ENCODE peak calls at places on chromosomes 3 and 15, in four cellular contexts. H is HCT116, C is K562, T is HepG2. A is an unnamed sample.

GRCh38 chr15:36469567-36469966 is 109.9 kb upstream of the CDIN1 start:
- DNase-seq in T (no peak), C (no peak), H (no peak), A (no peak)

GRCh38 chr3:190281308-190282051 is 40.8 kb downstream of the CLDN1 start:
- DNase-seq in T (peak), C (no peak), H (no peak), A (no peak)

GRCh38 chr3:127786358-127787070 is 35.8 kb downstream of the MGLL start:
- DNase-seq in T (no peak), C (no peak), H (no peak), A (no peak)

GRCh38 chr15:41494190-41494921 is 682 bp downstream of the ITPKA start:
- DNase-seq in T (peak), C (peak), H (no peak), A (no peak)

GRCh38 chr3:16769525-16769924 is 115.2 kb upstream of the PLCL2 start:
- DNase-seq in H (no peak), T (no peak), C (no peak), A (no peak)

GRCh38 chr3:88149146-88149515 is 628 bp upstream of the C3orf38 start:
- DNase-seq in T (no peak), H (peak), C (no peak), A (peak)

GRCh38 chr3:106840319-106840718 is 536.9 kb upstream of the CCDC54 start:
- DNase-seq in T (no peak), C (no peak), H (no peak), A (no peak)

GRCh38 chr3:127779747-127780146 is 42.6 kb downstream of the MGLL start:
- DNase-seq in T (no peak), C (no peak), H (no peak), A (no peak)

GRCh38 chr3:16509721-16510619 is 3.5 kb downstream of the RFTN1 start:
- DNase-seq in T (no peak), H (no peak), C (no peak), A (no peak)

GRCh38 chr15:50109086-50109987 is 9.7 kb downstream of the ATP8B4 start:
- DNase-seq in C (no peak), T (no peak), H (no peak), A (no peak)

GRCh38 chr3:171123913-171124312 is 97.4 kb upstream of the SLC2A2 start:
- DNase-seq in C (no peak), T (no peak), H (no peak), A (no peak)

GRCh38 chr3:6018456-6018855 is 830.9 kb downstream of the EDEM1 start:
- DNase-seq in C (no peak), H (no peak), T (no peak), A (no peak)

GRCh38 chr3:171971919-171972526 is 67.4 kb upstream of the FNDC3B start:
- DNase-seq in T (no peak), C (no peak), H (no peak), A (no peak)

GRCh38 chr15:70387086-70387485 is 289.4 kb upstream of the TLE3 start:
- DNase-seq in H (no peak), C (no peak), T (no peak), A (no peak)

GRCh38 chr3:140247775-140248174 is 312.8 kb downstream of the CLSTN2 start:
- DNase-seq in C (no peak), H (no peak), T (no peak), A (no peak)

GRCh38 chr15:29134239-29134638 is 135.4 kb downstream of the NSMCE3 start:
- DNase-seq in H (no peak), C (no peak), T (no peak), A (no peak)

GRCh38 chr3:184540777-184541681 is 20.6 kb upstream of the EPHB3 start:
- DNase-seq in C (peak), T (peak), H (peak), A (no peak)

GRCh38 chr15:24054547-24055245 is 367.6 kb upstream of the NDN start:
- DNase-seq in T (no peak), H (no peak), C (no peak), A (no peak)

GRCh38 chr3:197503652-197504051 is 52.1 kb downstream of the BDH1 start:
- DNase-seq in T (no peak), H (no peak), C (no peak), A (no peak)

GRCh38 chr15:98144388-98144787 is 183.9 kb downstream of the ARRDC4 start:
- DNase-seq in C (no peak), T (no peak), H (no peak), A (no peak)

GRCh38 chr15:71880276-71880675 is 69.9 kb downstream of the NR2E3 start:
- DNase-seq in T (no peak), C (no peak), H (no peak), A (no peak)

GRCh38 chr15:70576683-70577082 is 186.7 kb downstream of the UACA start:
- DNase-seq in C (no peak), H (no peak), T (no peak), A (no peak)

GRCh38 chr15:47294765-47295259 is 422.5 kb upstream of the SEMA6D start:
- DNase-seq in H (no peak), C (no peak), T (no peak), A (no peak)

GRCh38 chr3:42795621-42796181 is 8.6 kb downstream of the HIGD1A start:
- DNase-seq in H (no peak), C (no peak), T (no peak), A (no peak)

GRCh38 chr3:62795978-62796635 is 79.1 kb downstream of the CADPS start:
- DNase-seq in T (no peak), H (no peak), C (no peak), A (no peak)

GRCh38 chr3:113629941-113630340 is 66.5 kb downstream of the USF3 start:
- DNase-seq in C (no peak), T (no peak), H (no peak), A (no peak)

GRCh38 chr15:70486451-70487379 is 276.6 kb downstream of the UACA start:
- DNase-seq in H (no peak), T (no peak), C (no peak), A (no peak)

GRCh38 chr3:64945171-64945684 is 257.4 kb upstream of the ADAMTS9 start:
- DNase-seq in C (peak), T (no peak), H (no peak), A (no peak)

GRCh38 chr3:134338201-134338512 is 36.1 kb downstream of the AMOTL2 start:
- DNase-seq in T (no peak), H (no peak), C (no peak), A (no peak)
- TF ChIP-seq TCF7L2 in T (no peak), H (no peak), C (no peak), A (no peak)

DNA sequence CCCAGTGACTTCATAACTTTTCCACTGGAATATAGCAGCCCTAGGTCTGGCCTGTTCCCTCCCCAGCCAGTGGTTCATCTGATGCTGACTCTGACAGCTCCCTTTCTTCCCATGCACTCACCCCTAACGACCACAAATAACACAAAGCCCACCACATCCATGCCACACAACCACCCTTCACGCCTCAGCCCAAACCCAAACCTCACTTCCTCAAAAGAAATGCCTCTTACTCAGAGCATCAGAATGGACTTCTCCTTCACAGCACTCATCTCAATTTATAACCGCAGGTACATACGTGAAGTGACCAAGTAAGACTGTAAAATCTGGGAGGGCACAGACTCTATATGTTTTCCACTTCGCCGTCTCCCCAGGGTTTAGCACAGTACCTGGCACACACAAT is 1.1 kb downstream of the RBSN start:
- DNase-seq in C (peak), H (no peak), T (no peak), A (no peak)
- TF ChIP-seq TCF7L2 in C (no peak), H (no peak), T (no peak), A (no peak)

GRCh38 chr3:196159952-196160804 is 51.0 kb downstream of the ZDHHC19 start:
- DNase-seq in C (peak), T (no peak), H (no peak), A (no peak)
- TF ChIP-seq TCF7L2 in C (no peak), T (no peak), H (no peak), A (no peak)

DNA sequence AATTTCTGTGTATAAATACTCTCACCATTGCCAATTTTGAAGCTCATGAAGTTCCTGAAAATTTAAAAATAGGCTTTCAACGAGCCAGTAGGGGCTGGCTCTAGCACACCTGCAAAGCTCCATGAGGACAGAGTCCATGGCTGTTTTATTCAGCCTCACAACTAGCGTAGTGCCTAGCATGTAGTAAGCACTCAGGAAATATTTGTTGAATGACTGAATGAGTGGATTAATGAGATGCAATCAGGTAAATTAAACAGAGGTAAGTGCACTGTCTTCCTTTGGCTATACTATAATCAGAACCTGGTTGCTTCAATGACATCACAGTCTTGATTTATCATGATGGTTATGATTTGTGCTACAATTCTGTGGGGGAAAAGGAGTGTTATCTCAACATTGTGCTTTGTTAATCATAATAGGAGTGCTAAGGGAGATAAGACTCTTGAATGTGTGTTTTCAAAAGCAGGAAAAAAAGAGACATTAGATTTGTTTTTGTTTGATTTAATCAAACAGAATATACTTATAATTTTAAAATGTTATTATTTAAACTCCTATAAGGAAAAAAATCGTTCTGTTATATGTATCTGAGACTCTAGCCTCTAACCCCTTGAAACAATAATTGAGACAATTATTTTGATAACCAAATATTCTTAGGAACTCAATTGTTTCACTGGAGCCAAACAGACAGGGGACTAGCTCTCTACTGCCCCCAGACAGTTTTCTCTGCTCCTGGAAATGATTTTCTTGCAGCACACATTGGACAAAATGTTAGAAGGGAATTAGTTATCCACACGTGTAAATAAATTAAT is 171.7 kb upstream of the ATP11B start:
- DNase-seq in H (no peak), C (no peak), T (no peak), A (no peak)
- TF ChIP-seq TCF7L2 in H (no peak), C (no peak), T (no peak), A (no peak)

DNA sequence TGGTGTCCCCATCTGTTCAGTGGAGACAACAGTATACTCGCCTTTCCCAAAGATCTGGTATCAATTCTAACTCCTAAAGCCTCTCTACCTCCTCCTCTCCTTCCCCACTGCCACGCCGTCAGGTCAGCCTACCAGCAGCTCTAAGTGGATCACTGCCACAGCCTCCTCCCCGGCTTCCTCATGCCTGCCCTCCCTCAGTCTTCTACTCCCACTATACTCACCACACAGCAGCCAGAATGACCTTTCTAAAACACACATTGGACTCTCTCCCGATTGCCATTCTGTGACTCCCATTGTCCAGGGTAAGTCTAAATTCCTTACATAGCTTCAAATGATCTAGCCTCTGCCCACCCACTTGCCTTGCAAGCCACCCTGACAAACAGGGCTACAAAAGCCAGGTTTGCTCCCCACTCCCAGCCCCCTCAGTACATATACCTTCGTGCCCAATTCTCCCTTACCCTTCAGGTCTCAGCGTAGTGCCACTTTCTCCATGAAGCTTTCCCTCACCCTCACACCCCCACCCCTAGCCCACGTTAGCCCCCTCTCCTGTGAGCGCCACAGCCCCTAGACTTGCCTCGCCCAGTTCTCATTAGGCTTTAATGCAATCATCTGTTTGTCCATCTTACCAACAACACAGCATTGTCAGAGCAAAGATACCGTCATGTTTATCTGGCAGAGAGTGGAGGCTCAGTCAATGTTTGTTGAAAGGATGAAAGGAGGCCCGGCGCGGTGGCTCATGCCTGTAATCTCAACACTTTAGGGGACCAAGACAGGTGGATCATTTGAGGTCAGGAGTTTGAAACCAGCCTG is 9.5 kb upstream of the SEMA7A start:
- DNase-seq in T (peak), H (no peak), C (no peak), A (no peak)
- TF ChIP-seq TCF7L2 in T (peak), H (no peak), C (no peak), A (no peak)

DNA sequence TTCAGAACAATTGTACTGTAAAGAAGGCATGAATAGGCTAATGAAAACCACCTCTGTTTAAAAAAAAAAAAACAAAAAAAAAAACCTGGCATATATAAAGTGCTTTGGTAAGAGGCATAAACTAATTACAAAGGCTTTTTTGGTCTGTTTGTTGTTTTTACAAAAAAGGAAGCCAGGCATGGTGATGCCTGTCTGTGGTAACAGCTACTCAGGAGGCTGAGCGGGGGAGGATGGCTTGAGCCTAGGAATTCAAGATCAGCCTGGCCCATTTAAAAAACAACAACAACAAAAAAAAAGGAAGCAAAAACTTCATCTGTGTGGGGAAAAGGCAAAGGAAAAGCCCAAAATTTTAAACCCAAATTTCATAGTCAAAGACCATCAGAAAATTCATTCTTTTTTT is 47.0 kb downstream of the OSBPL10 start:
- DNase-seq in C (no peak), T (no peak), H (no peak), A (no peak)
- TF ChIP-seq TCF7L2 in C (no peak), T (no peak), H (no peak), A (no peak)

GRCh38 chr15:90075420-90076289 is 26.6 kb downstream of the IDH2 start:
- DNase-seq in T (peak), H (peak), C (no peak), A (no peak)
- TF ChIP-seq TCF7L2 in T (no peak), H (no peak), C (no peak), A (no peak)

GRCh38 chr3:51718547-51719412 is 11.9 kb downstream of the GRM2 start:
- DNase-seq in T (peak), H (peak), C (peak), A (peak)
- TF ChIP-seq TCF7L2 in T (no peak), H (no peak), C (no peak), A (no peak)

GRCh38 chr3:186534113-186534669 is 10.0 kb downstream of the CRYGS start:
- DNase-seq in T (no peak), C (no peak), H (no peak), A (no peak)

GRCh38 chr3:186532641-186533072 is 11.5 kb downstream of the CRYGS start:
- DNase-seq in T (no peak), C (no peak), H (no peak), A (no peak)

GRCh38 chr3:186540444-186541226 is 3.5 kb downstream of the CRYGS start:
- DNase-seq in T (peak), C (peak), H (peak), A (peak)

GRCh38 chr3:186538779-186539178 is 5.4 kb downstream of the CRYGS start:
- DNase-seq in T (no peak), H (no peak), C (no peak), A (no peak)

GRCh38 chr3:186536883-186537553 is 7.2 kb downstream of the CRYGS start:
- DNase-seq in C (peak), T (no peak), H (no peak), A (no peak)
- TF ChIP-seq TCF7L2 in C (no peak), T (no peak), H (no peak), A (no peak)

DNA sequence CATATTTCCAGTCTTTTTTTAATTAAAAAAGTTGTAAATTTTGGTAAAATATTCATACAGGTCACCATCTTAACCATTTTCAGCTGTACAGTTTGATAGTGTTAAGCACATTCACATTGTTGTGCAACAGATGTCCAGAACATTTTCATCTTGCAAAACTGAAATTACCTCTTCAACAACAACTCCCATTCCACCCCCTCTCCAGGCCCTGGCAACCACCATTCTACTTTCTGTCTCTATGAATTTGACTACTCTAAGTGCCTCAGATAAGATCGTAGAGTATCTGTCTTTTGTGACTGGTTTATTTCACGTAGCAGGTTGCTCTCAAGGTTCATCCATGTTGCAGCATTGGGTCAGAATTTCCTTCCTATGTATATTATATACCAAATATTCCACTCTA is 76.0 kb downstream of the SLCO3A1 start:
- DNase-seq in H (no peak), T (no peak), C (no peak), A (no peak)
- TF ChIP-seq TCF7L2 in H (no peak), T (no peak), C (no peak), A (no peak)